ENCODE peak calls at places on chromosomes 11 and 22, in five cellular contexts. D is transverse colon; P is CD4-positive, CD25-positive, alpha-beta regulatory T cell; I is HCT116; Z is effector memory CD4-positive, alpha-beta T cell. M is an unnamed sample. For H3K4me1, the result is how much of the 10 kb centered on the place peaks cover.

GRCh38 chr22:49142281-49142680 is 685.4 kb downstream of the BRD1 start:
- DNase-seq in D (no peak), P (no peak), I (no peak), Z (no peak), M (no peak)

GRCh38 chr11:119015054-119015611 is 3.0 kb downstream of the RPS25 start:
- DNase-seq in D (no peak), P (no peak), I (no peak), Z (no peak), M (no peak)

GRCh38 chr11:86671386-86672006 is 920 bp downstream of the ME3 start:
- DNase-seq in D (peak), P (peak), I (no peak), Z (no peak), M (no peak)

GRCh38 chr11:58075781-58076180 is 45.0 kb downstream of the OR6Q1 start:
- DNase-seq in D (no peak), P (no peak), I (no peak), Z (no peak), M (no peak)

GRCh38 chr11:71322861-71323582 is 70.6 kb upstream of the SHANK2 start:
- DNase-seq in D (no peak), P (no peak), I (no peak), Z (no peak), M (no peak)

GRCh38 chr11:105244157-105244820 is 104.7 kb upstream of the CARD18 start:
- DNase-seq in D (no peak), P (no peak), I (peak), Z (no peak), M (no peak)

GRCh38 chr11:1884123-1884415 is 7.6 kb downstream of the PRR33 start:
- DNase-seq in D (no peak), P (no peak), I (no peak), Z (no peak), M (no peak)

GRCh38 chr11:86183694-86184093 is 60.9 kb upstream of the EED start:
- DNase-seq in D (no peak), P (peak), I (no peak), Z (no peak), M (no peak)

GRCh38 chr22:31734512-31734911 is 15.4 kb downstream of the PRR14L start:
- DNase-seq in D (no peak), P (no peak), I (no peak), Z (no peak), M (no peak)

GRCh38 chr11:120334894-120335462 is 1.2 kb upstream of the ARHGEF12 start:
- DNase-seq in D (peak), P (peak), I (no peak), Z (peak), M (peak)

GRCh38 chr11:120336641-120337132 is 474 bp downstream of the ARHGEF12 start:
- DNase-seq in D (peak), P (peak), I (no peak), Z (no peak), M (no peak)

GRCh38 chr11:120334332-120334731 is 1.9 kb upstream of the ARHGEF12 start:
- DNase-seq in D (no peak), P (no peak), I (no peak), Z (no peak), M (no peak)

GRCh38 chr11:120335928-120336640 is at the start of gene ARHGEF12:
- DNase-seq in D (peak), P (peak), I (peak), Z (peak), M (peak)

DNA sequence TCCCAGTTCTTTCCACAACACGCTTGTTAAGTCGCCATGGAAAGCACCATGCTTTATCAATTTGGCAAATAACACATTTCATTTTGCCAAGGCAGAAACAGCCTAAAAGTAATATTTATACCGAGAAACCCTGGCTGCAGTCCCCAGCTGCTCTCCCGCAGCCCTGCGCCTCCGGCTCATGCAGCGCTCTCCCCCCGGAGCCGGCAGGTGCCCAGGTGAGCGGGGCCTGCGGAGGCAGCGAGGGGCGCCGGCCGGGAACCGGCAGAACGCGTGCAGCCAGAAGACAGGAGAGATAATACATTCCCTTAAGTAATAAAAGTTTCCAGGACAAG is 651 bp upstream of the ARHGEF12 start:
- DNase-seq in D (no peak), P (no peak), I (no peak), Z (no peak), M (no peak)
- H3K27ac ChIP-seq in D (peak), P (peak), I (peak), Z (no peak), M (no peak)

GRCh38 chr11:46337626-46338345 is 9.5 kb upstream of the DGKZ start:
- DNase-seq in D (no peak), P (no peak), I (no peak), Z (no peak), M (no peak)
- H3K4me3 ChIP-seq in D (no peak), P (no peak), I (no peak), Z (no peak), M (no peak)

DNA sequence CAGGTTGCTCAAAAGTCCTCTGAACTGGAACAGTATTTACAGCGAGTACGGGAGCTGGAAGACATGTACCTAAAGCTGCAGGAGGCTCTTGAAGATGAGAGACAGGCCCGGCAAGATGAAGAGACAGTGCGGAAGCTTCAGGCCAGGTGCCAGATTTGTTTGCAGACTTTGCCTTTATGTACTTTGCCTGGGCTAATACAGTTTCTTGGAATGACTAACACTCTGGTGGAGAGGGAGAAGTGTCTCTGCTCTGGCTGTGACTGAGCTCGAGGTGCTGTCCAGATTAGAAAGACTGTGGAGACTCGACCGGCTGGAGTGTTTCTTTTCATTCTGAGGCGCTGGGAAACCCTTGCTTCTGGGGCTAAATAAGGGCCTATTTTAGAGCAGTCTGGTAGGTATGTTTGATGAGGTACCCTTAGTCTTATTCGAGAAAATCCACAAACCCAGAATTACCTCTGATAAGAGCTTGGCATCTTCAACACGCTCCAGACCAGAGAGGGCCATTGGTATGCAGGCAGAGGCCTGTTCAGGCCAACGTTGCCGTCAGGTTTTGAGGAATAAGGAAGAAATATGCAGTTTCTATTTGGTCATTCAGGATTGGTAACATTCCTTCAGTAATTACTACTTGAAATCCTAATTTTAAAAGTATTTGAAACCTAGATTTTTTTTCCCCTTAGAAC is 76.5 kb downstream of the SWAP70 start:
- DNase-seq in D (peak), P (no peak), I (no peak), Z (no peak), M (no peak)
- H3K4me1 ChIP-seq in D (under half), P (under half), I (under half), Z (under half), M (under half)

DNA sequence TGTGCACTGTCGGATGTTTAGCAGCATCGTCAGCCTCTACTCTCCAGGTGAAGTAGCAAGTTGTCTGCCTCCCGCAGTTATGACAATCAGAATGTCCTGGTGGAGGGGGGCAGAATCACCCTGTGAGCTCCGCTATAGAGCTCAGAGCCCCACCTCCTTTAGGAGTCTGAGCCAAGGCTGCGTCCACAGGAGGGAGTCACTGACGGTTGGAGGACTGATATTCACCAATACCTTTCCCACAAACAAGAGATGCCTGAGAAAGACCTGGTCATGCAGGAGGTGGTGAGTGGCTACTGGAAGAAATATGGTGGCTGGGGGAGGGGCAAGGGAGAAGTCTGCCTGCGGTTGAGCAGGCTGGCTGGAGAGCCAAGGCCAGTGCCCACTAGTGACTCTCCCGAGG is 41.7 kb upstream of the ADA2 start:
- DNase-seq in D (no peak), P (no peak), I (no peak), Z (no peak), M (no peak)
- H3K27ac ChIP-seq in D (peak), P (no peak), I (no peak), Z (no peak), M (no peak)

GRCh38 chr22:23032681-23033080 is 37.6 kb upstream of the GNAZ start:
- DNase-seq in D (no peak), P (no peak), I (no peak), Z (no peak), M (no peak)
- H3K4me3 ChIP-seq in D (no peak), P (no peak), I (no peak), Z (no peak), M (no peak)

GRCh38 chr11:123976770-123977560 is 616 bp downstream of the OR10S1 start:
- DNase-seq in D (no peak), P (no peak), I (no peak), Z (no peak), M (no peak)
- H3K4me1 ChIP-seq in D (under half), P (under half), I (under half), Z (under half), M (under half)

DNA sequence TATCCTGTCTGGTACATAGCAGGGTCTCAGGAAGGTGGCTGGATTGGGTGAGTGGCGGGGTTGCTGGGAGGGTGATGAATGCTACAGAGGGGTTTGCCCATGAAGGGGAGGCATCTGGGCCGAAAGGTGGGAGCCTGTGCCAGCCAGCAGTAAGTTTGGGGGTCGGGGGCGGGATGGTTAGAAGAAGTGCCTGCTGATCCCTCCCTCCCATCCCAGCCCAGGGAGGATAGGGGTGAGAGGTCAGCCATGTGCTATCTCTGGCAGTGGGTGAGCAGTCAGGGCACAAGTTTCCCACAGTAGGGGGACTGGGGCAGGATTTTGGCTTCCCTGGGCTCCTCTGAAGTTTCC is 2.9 kb downstream of the CD82 start:
- DNase-seq in D (no peak), P (no peak), I (no peak), Z (no peak), M (no peak)
- H3K27ac ChIP-seq in D (peak), P (peak), I (no peak), Z (peak), M (no peak)

M was measured in CD8-positive, alpha-beta T cell.